ENCODE peak calls at places on chromosome 20, in eight cellular contexts. I, P, U, A, G, K, E and X are unnamed samples.

GRCh38 chr20:17684077-17684888 is 2.2 kb upstream of the RRBP1 start:
- DNase-seq in I (no peak), P (no peak), U (no peak), A (peak; percentile 55), G (no peak), K (no peak), E (no peak), X (no peak)

GRCh38 chr20:37524859-37525708 is 2.6 kb downstream of the BLCAP start:
- DNase-seq in I (no peak), P (no peak), U (peak; percentile 39), A (peak; percentile 43), G (peak; percentile 74), K (peak; percentile 46), E (no peak), X (no peak)

GRCh38 chr20:63533871-63534393 is 3.2 kb downstream of the PTK6 start:
- DNase-seq in I (peak; percentile 89), P (no peak), U (no peak), A (no peak), G (no peak), K (no peak), E (no peak), X (no peak)

GRCh38 chr20:43954704-43955243 is 40.1 kb downstream of the TOX2 start:
- DNase-seq in I (no peak), P (no peak), U (no peak), A (no peak), G (no peak), K (no peak), E (no peak), X (no peak)

GRCh38 chr20:36645998-36646397 is at the start of gene SLA2:
- DNase-seq in I (no peak), P (no peak), U (no peak), A (no peak), G (no peak), K (no peak), E (no peak), X (peak; percentile 58)

GRCh38 chr20:699811-700338 is 24.3 kb upstream of the SCRT2 start:
- DNase-seq in I (no peak), P (peak; percentile 68), U (no peak), A (no peak), G (no peak), K (peak; percentile 86), E (peak; percentile 74), X (no peak)

GRCh38 chr20:54340206-54340605 is 132.3 kb downstream of the PFDN4 start:
- DNase-seq in I (no peak), P (no peak), U (no peak), A (no peak), G (no peak), K (no peak), E (no peak), X (no peak)

GRCh38 chr20:31751126-31751525 is 12.0 kb downstream of the TPX2 start:
- DNase-seq in I (no peak), P (no peak), U (peak; percentile 90), A (no peak), G (no peak), K (no peak), E (no peak), X (no peak)

GRCh38 chr20:63977392-63978276 is 1.8 kb downstream of the SAMD10 start:
- DNase-seq in I (peak; percentile 69), P (peak; percentile 19), U (peak; percentile 75), A (peak; percentile 71), G (peak; percentile 51), K (peak; percentile 68), E (peak; percentile 28), X (peak; percentile 29)

GRCh38 chr20:17676942-17677341 is 5.1 kb downstream of the RRBP1 start:
- DNase-seq in I (no peak), P (no peak), U (peak; percentile 36), A (no peak), G (no peak), K (peak; percentile 55), E (no peak), X (no peak)

GRCh38 chr20:36975085-36975829 is 23.7 kb upstream of the SAMHD1 start:
- DNase-seq in I (no peak), P (no peak), U (no peak), A (no peak), G (no peak), K (no peak), E (no peak), X (peak; percentile 52)

GRCh38 chr20:38774167-38774566 is 25.9 kb downstream of the ACTR5 start:
- DNase-seq in I (no peak), P (no peak), U (no peak), A (no peak), G (no peak), K (no peak), E (no peak), X (no peak)

GRCh38 chr20:61634376-61634775 is 382.3 kb downstream of the CDH4 start:
- DNase-seq in I (no peak), P (no peak), U (no peak), A (no peak), G (no peak), K (no peak), E (no peak), X (no peak)

GRCh38 chr20:6232436-6232835 is 109.6 kb upstream of the FERMT1 start:
- DNase-seq in I (no peak), P (no peak), U (no peak), A (no peak), G (no peak), K (no peak), E (no peak), X (no peak)

GRCh38 chr20:44650777-44651493 is 564 bp downstream of the ADA start:
- DNase-seq in I (peak; percentile 57), P (peak; percentile 38), U (peak; percentile 19), A (no peak), G (no peak), K (no peak), E (no peak), X (peak; percentile 60)

GRCh38 chr20:36959242-36959641 is 7.7 kb upstream of the SAMHD1 start:
- DNase-seq in I (no peak), P (no peak), U (no peak), A (no peak), G (no peak), K (no peak), E (no peak), X (no peak)

GRCh38 chr20:48492188-48493070 is 335.4 kb downstream of the PREX1 start:
- DNase-seq in I (no peak), P (no peak), U (no peak), A (no peak), G (no peak), K (no peak), E (no peak), X (no peak)

GRCh38 chr20:43243672-43244269 is 54.1 kb upstream of the PTPRT start:
- DNase-seq in I (no peak), P (no peak), U (peak; percentile 3), A (no peak), G (peak; percentile 28), K (no peak), E (peak; percentile 53), X (no peak)

GRCh38 chr20:14193885-14194284 is 143.5 kb downstream of the FLRT3 start:
- DNase-seq in I (no peak), P (no peak), U (no peak), A (no peak), G (peak; percentile 28), K (no peak), E (no peak), X (no peak)

GRCh38 chr20:38117635-38118034 is 47.4 kb downstream of the TGM2 start:
- DNase-seq in I (no peak), P (no peak), U (peak; percentile 68), A (no peak), G (peak; percentile 96), K (no peak), E (no peak), X (no peak)

GRCh38 chr20:48697845-48698491 is 129.8 kb downstream of the PREX1 start:
- DNase-seq in I (peak; percentile 92), P (peak; percentile 81), U (peak; percentile 94), A (peak; percentile 94), G (peak; percentile 84), K (peak; percentile 92), E (no peak), X (no peak)

DNA sequence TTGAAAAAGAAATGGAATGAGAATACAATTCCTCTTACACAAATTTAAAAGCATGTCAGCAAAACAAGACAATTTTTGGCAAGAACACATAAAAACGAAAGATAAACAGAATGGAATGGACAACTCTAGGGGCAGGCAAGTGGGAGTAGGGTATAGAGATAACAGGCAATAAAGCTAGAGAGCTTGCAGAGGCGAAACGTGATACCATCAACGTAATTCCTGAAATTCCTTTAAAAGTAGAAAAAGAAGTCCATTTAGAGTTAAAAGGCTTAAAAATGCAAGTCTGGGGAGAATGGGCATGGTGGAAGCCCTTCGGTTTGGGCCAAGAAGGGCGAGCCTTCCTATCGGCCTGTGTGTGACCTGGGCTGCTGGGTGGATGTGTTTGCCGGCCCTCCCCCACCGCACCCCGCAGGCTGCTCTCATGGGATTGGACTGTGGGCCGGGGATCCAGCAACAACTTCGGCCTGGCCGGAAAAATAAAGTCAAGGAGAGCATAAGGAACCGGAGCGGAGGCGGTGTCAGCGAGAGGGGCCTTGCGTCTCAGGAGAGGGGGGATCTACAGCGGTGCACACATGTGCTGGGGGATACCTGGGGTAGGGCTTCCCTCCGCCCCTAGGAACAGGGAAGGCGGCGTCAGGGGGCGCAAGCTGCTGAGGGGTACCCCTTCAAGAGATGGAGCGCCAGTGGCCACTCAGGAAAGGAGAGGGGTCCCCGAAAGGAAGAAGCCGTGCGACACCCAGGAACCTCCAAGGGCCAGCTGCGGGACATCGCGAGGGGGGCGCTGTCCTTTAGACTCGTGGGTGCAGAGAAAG is 4.1 kb downstream of the TMEM239 start:
- DNase-seq in I (no peak), P (no peak), U (peak; percentile 95), A (peak; percentile 32), G (no peak), K (peak; percentile 48), E (peak; percentile 68), X (no peak)
- H3K27me3 ChIP-seq in I (peaks cover 37% of the 10 kb centered on the region), P (peaks cover 12% of the 10 kb centered on the region), U (peaks cover 23% of the 10 kb centered on the region), A (peaks cover 8% of the 10 kb centered on the region), G (peaks cover 3% of the 10 kb centered on the region), K (peaks cover 14% of the 10 kb centered on the region), E (peaks cover 9% of the 10 kb centered on the region), X (peaks cover 10% of the 10 kb centered on the region)

DNA sequence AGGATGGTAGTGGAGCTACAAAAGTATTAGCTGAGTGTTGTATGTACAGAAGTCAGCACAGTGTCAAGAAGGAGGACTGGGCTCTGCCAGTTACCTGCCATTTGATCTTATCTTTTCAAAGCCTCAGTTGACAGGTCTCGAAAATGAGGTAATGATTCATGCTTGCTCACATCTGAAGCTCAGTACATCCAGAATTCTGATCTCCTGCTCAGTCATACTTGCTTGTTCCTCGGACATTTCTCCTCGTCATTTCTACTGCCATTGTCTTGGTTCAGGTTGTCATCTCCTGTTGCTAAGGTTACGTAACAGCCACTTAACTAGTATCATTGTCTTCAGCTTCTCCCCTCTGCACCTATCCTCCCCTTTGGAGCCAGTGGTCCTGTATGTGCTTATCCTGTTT is 89.5 kb downstream of the SLX4IP start:
- DNase-seq in I (no peak), P (no peak), U (no peak), A (no peak), G (peak; percentile 95), K (no peak), E (no peak), X (no peak)
- H3K27ac ChIP-seq in I (no peak overlapping the region), P (no peak overlapping the region), U (no peak overlapping the region), A (peak overlapping the region; percentile 78), G (peak overlapping the region; percentile 72), K (no peak overlapping the region), E (no peak overlapping the region), X (no peak overlapping the region)

GRCh38 chr20:4569092-4569491 is 152.6 kb upstream of the PRND start:
- DNase-seq in I (no peak), P (no peak), U (no peak), A (no peak), G (no peak), K (no peak), E (no peak), X (no peak)
- TF ChIP-seq CTCF in I (no peak), P (no peak), U (no peak), A (no peak), G (peak; percentile 32), K (no peak), E (peak; percentile 62), X (no peak)

GRCh38 chr20:46243707-46244628 is 64.3 kb downstream of the CDH22 start:
- DNase-seq in I (no peak), P (no peak), U (peak; percentile 6), A (no peak), G (no peak), K (peak; percentile 65), E (no peak), X (no peak)
- H3K27me3 ChIP-seq in I (peaks cover 99% of the 10 kb centered on the region), P (peaks cover 30% of the 10 kb centered on the region), U (peaks cover 4% of the 10 kb centered on the region), A (peaks cover 39% of the 10 kb centered on the region), G (peaks cover 88% of the 10 kb centered on the region), K (peaks cover 8% of the 10 kb centered on the region), E (no peaks in the 10 kb centered on the region), X (peaks cover 32% of the 10 kb centered on the region)